ENCODE peak calls at places on chromosomes 1 and 21, in six cellular contexts. One of them, this sample, is unnamed.

GRCh38 chr1:119068427-119068826 is 72.0 kb downstream of the WARS2 start:
- DNase-seq in ascending aorta: no peak
- DNase-seq in KG1: no peak
- DNase-seq in adipocyte: peak; percentile 17
- DNase-seq in WTC11: no peak
- DNase-seq in PC-9: no peak
- DNase-seq in this sample: no peak

GRCh38 chr21:43675871-43676270 is 16.5 kb downstream of the RRP1B start:
- DNase-seq in ascending aorta: no peak
- DNase-seq in KG1: no peak
- DNase-seq in adipocyte: no peak
- DNase-seq in WTC11: no peak
- DNase-seq in PC-9: no peak
- DNase-seq in this sample: no peak

GRCh38 chr21:33155005-33155404 is 74.7 kb upstream of the IFNAR2 start:
- DNase-seq in ascending aorta: no peak
- DNase-seq in KG1: no peak
- DNase-seq in adipocyte: no peak
- DNase-seq in WTC11: no peak
- DNase-seq in PC-9: no peak
- DNase-seq in this sample: no peak

GRCh38 chr1:108601708-108602410 is 42.0 kb downstream of the EEIG2 start:
- DNase-seq in ascending aorta: no peak
- DNase-seq in KG1: no peak
- DNase-seq in adipocyte: no peak
- DNase-seq in WTC11: no peak
- DNase-seq in PC-9: no peak
- DNase-seq in this sample: no peak

GRCh38 chr21:43749686-43750262 is 26.3 kb downstream of the CSTB start:
- DNase-seq in ascending aorta: no peak
- DNase-seq in KG1: no peak
- DNase-seq in adipocyte: no peak
- DNase-seq in WTC11: no peak
- DNase-seq in PC-9: no peak
- DNase-seq in this sample: no peak

GRCh38 chr1:179794669-179795068 is 51.6 kb downstream of the FAM163A start:
- DNase-seq in ascending aorta: no peak
- DNase-seq in KG1: no peak
- DNase-seq in adipocyte: no peak
- DNase-seq in WTC11: no peak
- DNase-seq in PC-9: no peak
- DNase-seq in this sample: no peak

GRCh38 chr1:31949862-31950261 is 11.7 kb upstream of the PTP4A2 start:
- DNase-seq in ascending aorta: no peak
- DNase-seq in KG1: no peak
- DNase-seq in adipocyte: no peak
- DNase-seq in WTC11: no peak
- DNase-seq in PC-9: no peak
- DNase-seq in this sample: no peak

GRCh38 chr1:207824691-207825090 is 72.8 kb downstream of the CD46 start:
- DNase-seq in ascending aorta: peak; percentile 73
- DNase-seq in KG1: no peak
- DNase-seq in adipocyte: peak; percentile 42
- DNase-seq in WTC11: no peak
- DNase-seq in PC-9: no peak
- DNase-seq in this sample: no peak

GRCh38 chr1:15941044-15941840 is 34.7 kb downstream of the ZBTB17 start:
- DNase-seq in ascending aorta: peak; percentile 62
- DNase-seq in KG1: no peak
- DNase-seq in adipocyte: no peak
- DNase-seq in WTC11: no peak
- DNase-seq in PC-9: no peak
- DNase-seq in this sample: no peak